ENCODE peak calls at places on chromosomes 16 and 17, in nine cellular contexts. One of them, this sample, is unnamed.

GRCh38 chr16:48607056-48607825 is 2.7 kb downstream of the N4BP1 start:
- DNase-seq in neuronal stem cell: no peak
- DNase-seq in endodermal cell: peak; percentile 60
- DNase-seq in iPS DF 6.9: no peak
- DNase-seq in SJSA1: no peak
- DNase-seq in CD8-positive, alpha-beta memory T cell: no peak
- DNase-seq in mammary epithelial cell: peak; percentile 97
- DNase-seq in gastrocnemius medialis: no peak
- DNase-seq in pancreas: no peak
- DNase-seq in this sample: no peak

GRCh38 chr17:10127819-10128375 is 70.5 kb downstream of the GAS7 start:
- DNase-seq in neuronal stem cell: no peak
- DNase-seq in endodermal cell: peak; percentile 69
- DNase-seq in iPS DF 6.9: no peak
- DNase-seq in SJSA1: peak; percentile 62
- DNase-seq in CD8-positive, alpha-beta memory T cell: no peak
- DNase-seq in mammary epithelial cell: no peak
- DNase-seq in gastrocnemius medialis: peak; percentile 77
- DNase-seq in pancreas: peak; percentile 62
- DNase-seq in this sample: peak; percentile 28

GRCh38 chr17:65092262-65092661 is 35.7 kb upstream of the GNA13 start:
- DNase-seq in neuronal stem cell: no peak
- DNase-seq in endodermal cell: no peak
- DNase-seq in iPS DF 6.9: no peak
- DNase-seq in SJSA1: peak; percentile 40
- DNase-seq in CD8-positive, alpha-beta memory T cell: no peak
- DNase-seq in mammary epithelial cell: no peak
- DNase-seq in gastrocnemius medialis: no peak
- DNase-seq in pancreas: no peak
- DNase-seq in this sample: no peak

GRCh38 chr16:12410842-12411490 is 392.7 kb downstream of the CPPED1 start:
- DNase-seq in neuronal stem cell: no peak
- DNase-seq in endodermal cell: no peak
- DNase-seq in iPS DF 6.9: no peak
- DNase-seq in SJSA1: no peak
- DNase-seq in CD8-positive, alpha-beta memory T cell: no peak
- DNase-seq in mammary epithelial cell: no peak
- DNase-seq in gastrocnemius medialis: no peak
- DNase-seq in pancreas: no peak
- DNase-seq in this sample: no peak

GRCh38 chr17:58947411-58948208 is 159.1 kb downstream of the TRIM37 start:
- DNase-seq in neuronal stem cell: no peak
- DNase-seq in endodermal cell: no peak
- DNase-seq in iPS DF 6.9: no peak
- DNase-seq in SJSA1: no peak
- DNase-seq in CD8-positive, alpha-beta memory T cell: no peak
- DNase-seq in mammary epithelial cell: no peak
- DNase-seq in gastrocnemius medialis: no peak
- DNase-seq in pancreas: no peak
- DNase-seq in this sample: no peak

GRCh38 chr17:35577826-35578194 is 561 bp downstream of the PEX12 start:
- DNase-seq in neuronal stem cell: no peak
- DNase-seq in endodermal cell: no peak
- DNase-seq in iPS DF 6.9: no peak
- DNase-seq in SJSA1: no peak
- DNase-seq in CD8-positive, alpha-beta memory T cell: no peak
- DNase-seq in mammary epithelial cell: peak; percentile 12
- DNase-seq in gastrocnemius medialis: peak; percentile 25
- DNase-seq in pancreas: no peak
- DNase-seq in this sample: no peak

GRCh38 chr16:79573881-79574280 is 26.7 kb downstream of the MAF start:
- DNase-seq in neuronal stem cell: no peak
- DNase-seq in endodermal cell: no peak
- DNase-seq in iPS DF 6.9: no peak
- DNase-seq in SJSA1: no peak
- DNase-seq in CD8-positive, alpha-beta memory T cell: no peak
- DNase-seq in mammary epithelial cell: no peak
- DNase-seq in gastrocnemius medialis: no peak
- DNase-seq in pancreas: no peak
- DNase-seq in this sample: no peak

GRCh38 chr16:53666816-53667415 is 36.7 kb downstream of the RPGRIP1L start:
- DNase-seq in neuronal stem cell: no peak
- DNase-seq in endodermal cell: no peak
- DNase-seq in iPS DF 6.9: no peak
- DNase-seq in SJSA1: peak; percentile 48
- DNase-seq in CD8-positive, alpha-beta memory T cell: no peak
- DNase-seq in mammary epithelial cell: no peak
- DNase-seq in gastrocnemius medialis: no peak
- DNase-seq in pancreas: no peak
- DNase-seq in this sample: no peak

GRCh38 chr17:7716901-7717755 is at the start of gene DNAH2:
- DNase-seq in neuronal stem cell: peak; percentile 97
- DNase-seq in endodermal cell: peak; percentile 99
- DNase-seq in iPS DF 6.9: peak; percentile 89
- DNase-seq in SJSA1: peak; percentile 84
- DNase-seq in CD8-positive, alpha-beta memory T cell: no peak
- DNase-seq in mammary epithelial cell: peak; percentile 91
- DNase-seq in gastrocnemius medialis: peak; percentile 19
- DNase-seq in pancreas: peak; percentile 75
- DNase-seq in this sample: peak; percentile 16

GRCh38 chr17:56600246-56600645 is 6.7 kb downstream of the NOG start:
- DNase-seq in neuronal stem cell: no peak
- DNase-seq in endodermal cell: no peak
- DNase-seq in iPS DF 6.9: no peak
- DNase-seq in SJSA1: no peak
- DNase-seq in CD8-positive, alpha-beta memory T cell: no peak
- DNase-seq in mammary epithelial cell: no peak
- DNase-seq in gastrocnemius medialis: no peak
- DNase-seq in pancreas: no peak
- DNase-seq in this sample: no peak

GRCh38 chr17:47219621-47220475 is 10.7 kb downstream of the MYL4 start:
- DNase-seq in neuronal stem cell: no peak
- DNase-seq in endodermal cell: peak; percentile 54
- DNase-seq in iPS DF 6.9: no peak
- DNase-seq in SJSA1: no peak
- DNase-seq in CD8-positive, alpha-beta memory T cell: no peak
- DNase-seq in mammary epithelial cell: no peak
- DNase-seq in gastrocnemius medialis: no peak
- DNase-seq in pancreas: no peak
- DNase-seq in this sample: no peak

GRCh38 chr17:47223007-47223406 is 13.9 kb downstream of the MYL4 start:
- DNase-seq in neuronal stem cell: no peak
- DNase-seq in endodermal cell: no peak
- DNase-seq in iPS DF 6.9: no peak
- DNase-seq in SJSA1: no peak
- DNase-seq in CD8-positive, alpha-beta memory T cell: no peak
- DNase-seq in mammary epithelial cell: peak; percentile 31
- DNase-seq in gastrocnemius medialis: no peak
- DNase-seq in pancreas: no peak
- DNase-seq in this sample: no peak

GRCh38 chr17:47222032-47222431 is 12.9 kb downstream of the MYL4 start:
- DNase-seq in neuronal stem cell: no peak
- DNase-seq in endodermal cell: no peak
- DNase-seq in iPS DF 6.9: no peak
- DNase-seq in SJSA1: no peak
- DNase-seq in CD8-positive, alpha-beta memory T cell: no peak
- DNase-seq in mammary epithelial cell: no peak
- DNase-seq in gastrocnemius medialis: no peak
- DNase-seq in pancreas: no peak
- DNase-seq in this sample: no peak

GRCh38 chr17:47220531-47220999 is 11.4 kb downstream of the MYL4 start:
- DNase-seq in neuronal stem cell: no peak
- DNase-seq in endodermal cell: peak; percentile 52
- DNase-seq in iPS DF 6.9: no peak
- DNase-seq in SJSA1: no peak
- DNase-seq in CD8-positive, alpha-beta memory T cell: peak; percentile 20
- DNase-seq in mammary epithelial cell: no peak
- DNase-seq in gastrocnemius medialis: no peak
- DNase-seq in pancreas: no peak
- DNase-seq in this sample: no peak

GRCh38 chr17:47221154-47221553 is 12.0 kb downstream of the MYL4 start:
- DNase-seq in neuronal stem cell: no peak
- DNase-seq in endodermal cell: no peak
- DNase-seq in iPS DF 6.9: no peak
- DNase-seq in SJSA1: no peak
- DNase-seq in CD8-positive, alpha-beta memory T cell: no peak
- DNase-seq in mammary epithelial cell: no peak
- DNase-seq in gastrocnemius medialis: no peak
- DNase-seq in pancreas: no peak
- DNase-seq in this sample: no peak
- H3K4me3 ChIP-seq in neuronal stem cell: no peak overlapping the region
- H3K4me3 ChIP-seq in endodermal cell: no peak overlapping the region
- H3K4me3 ChIP-seq in iPS DF 6.9: no peak overlapping the region
- H3K4me3 ChIP-seq in SJSA1: no peak overlapping the region
- H3K4me3 ChIP-seq in CD8-positive, alpha-beta memory T cell: no peak overlapping the region
- H3K4me3 ChIP-seq in mammary epithelial cell: no peak overlapping the region
- H3K4me3 ChIP-seq in gastrocnemius medialis: no peak overlapping the region
- H3K4me3 ChIP-seq in pancreas: no peak overlapping the region
- H3K4me3 ChIP-seq in this sample: no peak overlapping the region

DNA sequence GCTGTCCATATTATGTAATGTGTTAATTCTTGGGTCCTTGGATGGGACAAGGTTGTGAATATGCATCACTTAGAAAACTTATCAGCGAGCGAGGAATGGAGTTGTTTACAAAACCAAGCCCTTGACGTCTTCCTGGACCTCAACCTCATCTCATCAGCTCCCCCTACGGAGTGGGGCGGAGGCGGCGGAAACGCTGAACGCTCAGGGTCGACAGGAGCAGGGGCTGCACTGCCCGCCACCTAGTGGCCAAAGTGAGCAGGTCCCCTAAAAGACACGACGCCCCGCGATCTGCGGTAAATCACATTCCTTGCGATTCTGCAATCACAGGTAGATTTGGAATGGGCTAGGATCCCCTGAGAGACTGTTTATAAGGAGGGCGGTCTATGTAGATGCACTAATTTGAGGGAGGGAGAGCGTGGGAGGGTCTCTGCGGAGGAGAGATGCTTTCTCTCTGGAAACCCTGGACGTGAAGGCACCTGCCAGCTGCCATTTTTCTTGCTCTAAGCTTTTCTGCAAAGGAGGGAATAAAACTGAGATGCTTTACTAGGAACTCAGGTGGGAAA is 5.4 kb upstream of the ICAM2 start:
- DNase-seq in neuronal stem cell: peak; percentile 59
- DNase-seq in endodermal cell: peak; percentile 97
- DNase-seq in iPS DF 6.9: peak; percentile 87
- DNase-seq in SJSA1: peak; percentile 70
- DNase-seq in CD8-positive, alpha-beta memory T cell: peak; percentile 92
- DNase-seq in mammary epithelial cell: peak; percentile 51
- DNase-seq in gastrocnemius medialis: peak; percentile 72
- DNase-seq in pancreas: peak; percentile 74
- DNase-seq in this sample: peak; percentile 19
- H3K27ac ChIP-seq in neuronal stem cell: no peak overlapping the region
- H3K27ac ChIP-seq in endodermal cell: no peak overlapping the region
- H3K27ac ChIP-seq in iPS DF 6.9: no peak overlapping the region
- H3K27ac ChIP-seq in SJSA1: no peak overlapping the region
- H3K27ac ChIP-seq in CD8-positive, alpha-beta memory T cell: peak overlapping the region; percentile 81
- H3K27ac ChIP-seq in mammary epithelial cell: no peak overlapping the region
- H3K27ac ChIP-seq in gastrocnemius medialis: no peak overlapping the region
- H3K27ac ChIP-seq in pancreas: peak overlapping the region; percentile 54
- H3K27ac ChIP-seq in this sample: no peak overlapping the region

GRCh38 chr17:72407336-72408121 is 286.7 kb downstream of the SOX9 start:
- DNase-seq in neuronal stem cell: no peak
- DNase-seq in endodermal cell: peak; percentile 85
- DNase-seq in iPS DF 6.9: no peak
- DNase-seq in SJSA1: peak; percentile 98
- DNase-seq in CD8-positive, alpha-beta memory T cell: no peak
- DNase-seq in mammary epithelial cell: peak; percentile 98
- DNase-seq in gastrocnemius medialis: no peak
- DNase-seq in pancreas: peak; percentile 83
- DNase-seq in this sample: peak; percentile 33

GRCh38 chr17:72404872-72405271 is 284.1 kb downstream of the SOX9 start:
- DNase-seq in neuronal stem cell: no peak
- DNase-seq in endodermal cell: no peak
- DNase-seq in iPS DF 6.9: no peak
- DNase-seq in SJSA1: peak; percentile 24
- DNase-seq in CD8-positive, alpha-beta memory T cell: no peak
- DNase-seq in mammary epithelial cell: no peak
- DNase-seq in gastrocnemius medialis: no peak
- DNase-seq in pancreas: no peak
- DNase-seq in this sample: no peak

GRCh38 chr17:72403713-72404209 is 282.9 kb downstream of the SOX9 start:
- DNase-seq in neuronal stem cell: no peak
- DNase-seq in endodermal cell: no peak
- DNase-seq in iPS DF 6.9: no peak
- DNase-seq in SJSA1: no peak
- DNase-seq in CD8-positive, alpha-beta memory T cell: no peak
- DNase-seq in mammary epithelial cell: no peak
- DNase-seq in gastrocnemius medialis: no peak
- DNase-seq in pancreas: no peak
- DNase-seq in this sample: no peak

GRCh38 chr17:72406501-72406900 is 285.7 kb downstream of the SOX9 start:
- DNase-seq in neuronal stem cell: no peak
- DNase-seq in endodermal cell: no peak
- DNase-seq in iPS DF 6.9: no peak
- DNase-seq in SJSA1: no peak
- DNase-seq in CD8-positive, alpha-beta memory T cell: no peak
- DNase-seq in mammary epithelial cell: no peak
- DNase-seq in gastrocnemius medialis: no peak
- DNase-seq in pancreas: no peak
- DNase-seq in this sample: no peak

GRCh38 chr17:72405662-72406230 is 284.9 kb downstream of the SOX9 start:
- DNase-seq in neuronal stem cell: no peak
- DNase-seq in endodermal cell: peak; percentile 84
- DNase-seq in iPS DF 6.9: no peak
- DNase-seq in SJSA1: no peak
- DNase-seq in CD8-positive, alpha-beta memory T cell: no peak
- DNase-seq in mammary epithelial cell: no peak
- DNase-seq in gastrocnemius medialis: no peak
- DNase-seq in pancreas: no peak
- DNase-seq in this sample: no peak
- H3K4me1 ChIP-seq in neuronal stem cell: peaks cover 9% of the 10 kb centered on the region
- H3K4me1 ChIP-seq in endodermal cell: no peaks in the 10 kb centered on the region
- H3K4me1 ChIP-seq in iPS DF 6.9: peaks cover 2% of the 10 kb centered on the region
- H3K4me1 ChIP-seq in SJSA1: peaks cover 30% of the 10 kb centered on the region
- H3K4me1 ChIP-seq in CD8-positive, alpha-beta memory T cell: no peaks in the 10 kb centered on the region
- H3K4me1 ChIP-seq in mammary epithelial cell: peaks cover 36% of the 10 kb centered on the region
- H3K4me1 ChIP-seq in gastrocnemius medialis: no peaks in the 10 kb centered on the region
- H3K4me1 ChIP-seq in pancreas: no peaks in the 10 kb centered on the region
- H3K4me1 ChIP-seq in this sample: peaks cover 7% of the 10 kb centered on the region

DNA sequence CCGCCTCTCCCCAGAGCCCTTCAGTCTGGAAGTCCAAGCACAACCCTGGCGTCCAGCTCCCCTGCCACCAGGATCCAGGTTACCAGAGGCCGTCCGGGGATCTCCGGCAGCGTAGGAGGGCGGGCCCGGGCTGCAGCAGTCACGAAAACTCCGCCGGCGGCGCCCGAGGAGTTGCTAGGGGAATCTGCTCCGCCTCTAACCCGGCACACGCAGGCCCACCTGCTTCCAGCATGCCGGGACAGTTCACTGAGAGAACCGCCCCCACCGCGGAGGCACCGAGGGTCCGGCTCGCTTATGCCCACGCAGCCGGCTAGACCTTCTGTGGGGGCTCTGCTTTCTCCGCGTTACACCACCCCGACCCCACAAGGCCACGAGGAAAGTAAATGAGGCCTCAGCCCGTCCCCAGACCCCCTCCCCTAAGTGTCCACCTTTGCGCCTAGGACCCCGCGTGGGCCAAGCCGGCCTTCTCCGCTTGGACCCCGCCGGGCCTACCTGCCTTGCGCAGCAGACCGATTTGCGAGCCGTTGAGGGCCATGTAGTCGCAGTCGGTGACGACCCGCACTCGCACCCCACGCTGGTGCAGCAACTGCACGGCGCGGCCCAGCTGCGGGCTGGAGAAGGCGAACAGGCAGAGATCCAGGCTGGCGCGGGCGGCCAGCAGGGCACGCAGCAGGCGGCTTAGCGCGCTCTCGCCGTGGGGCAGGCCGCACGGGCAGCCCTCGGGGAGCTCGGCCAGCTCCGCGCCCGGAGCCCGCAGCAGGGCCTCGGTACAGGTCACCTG is 575 bp downstream of the PLD6 start:
- DNase-seq in neuronal stem cell: no peak
- DNase-seq in endodermal cell: no peak
- DNase-seq in iPS DF 6.9: no peak
- DNase-seq in SJSA1: no peak
- DNase-seq in CD8-positive, alpha-beta memory T cell: peak; percentile 55
- DNase-seq in mammary epithelial cell: peak; percentile 38
- DNase-seq in gastrocnemius medialis: peak; percentile 74
- DNase-seq in pancreas: peak; percentile 71
- DNase-seq in this sample: no peak
- H3K4me3 ChIP-seq in neuronal stem cell: no peak overlapping the region
- H3K4me3 ChIP-seq in endodermal cell: no peak overlapping the region
- H3K4me3 ChIP-seq in iPS DF 6.9: peak overlapping the region; percentile 19
- H3K4me3 ChIP-seq in SJSA1: peak overlapping the region; percentile 37
- H3K4me3 ChIP-seq in CD8-positive, alpha-beta memory T cell: peak overlapping the region; percentile 68
- H3K4me3 ChIP-seq in mammary epithelial cell: peak overlapping the region; percentile 64
- H3K4me3 ChIP-seq in gastrocnemius medialis: peak overlapping the region; percentile 83
- H3K4me3 ChIP-seq in pancreas: peak overlapping the region; percentile 22
- H3K4me3 ChIP-seq in this sample: peak overlapping the region; percentile 66

This sample was measured in thoracic aorta.